ENCODE peak calls at places on chromosomes 12 and 14, in six cellular contexts. One of them, this sample, is unnamed.

GRCh38 chr12:570949-571794 is 92.1 kb downstream of the NINJ2 start:
- DNase-seq in astrocyte: peak; percentile 61
- DNase-seq in left lung: peak; percentile 83
- DNase-seq in CD8-positive, alpha-beta memory T cell: no peak
- DNase-seq in IMR-90: peak; percentile 80
- DNase-seq in breast epithelium: peak; percentile 82
- DNase-seq in this sample: no peak

GRCh38 chr14:22852940-22853767 is 16.8 kb downstream of the MMP14 start:
- DNase-seq in CD8-positive, alpha-beta memory T cell: peak; percentile 84
- DNase-seq in left lung: peak; percentile 96
- DNase-seq in breast epithelium: peak; percentile 87
- DNase-seq in astrocyte: peak; percentile 63
- DNase-seq in IMR-90: peak; percentile 83
- DNase-seq in this sample: peak; percentile 78

GRCh38 chr12:11648514-11649412 is 711 bp upstream of the ETV6 start:
- DNase-seq in IMR-90: peak; percentile 82
- DNase-seq in left lung: peak; percentile 91
- DNase-seq in CD8-positive, alpha-beta memory T cell: peak; percentile 71
- DNase-seq in breast epithelium: peak; percentile 66
- DNase-seq in astrocyte: peak; percentile 83
- DNase-seq in this sample: peak; percentile 63

GRCh38 chr14:70700955-70701354 is 59.2 kb downstream of the TTC9 start:
- DNase-seq in IMR-90: no peak
- DNase-seq in breast epithelium: no peak
- DNase-seq in left lung: no peak
- DNase-seq in CD8-positive, alpha-beta memory T cell: no peak
- DNase-seq in astrocyte: no peak
- DNase-seq in this sample: no peak

GRCh38 chr12:86411710-86412109 is 155.5 kb upstream of the MGAT4C start:
- DNase-seq in left lung: no peak
- DNase-seq in astrocyte: no peak
- DNase-seq in IMR-90: no peak
- DNase-seq in CD8-positive, alpha-beta memory T cell: no peak
- DNase-seq in breast epithelium: no peak
- DNase-seq in this sample: no peak

GRCh38 chr14:98382662-98383061 is 889.3 kb downstream of the BCL11B start:
- DNase-seq in left lung: no peak
- DNase-seq in CD8-positive, alpha-beta memory T cell: no peak
- DNase-seq in IMR-90: no peak
- DNase-seq in breast epithelium: no peak
- DNase-seq in astrocyte: no peak
- DNase-seq in this sample: no peak

GRCh38 chr12:96078281-96078761 is 42.9 kb upstream of the LTA4H start:
- DNase-seq in left lung: no peak
- DNase-seq in breast epithelium: peak; percentile 58
- DNase-seq in IMR-90: peak; percentile 15
- DNase-seq in astrocyte: peak; percentile 19
- DNase-seq in CD8-positive, alpha-beta memory T cell: no peak
- DNase-seq in this sample: no peak

GRCh38 chr12:16345105-16345504 is 2.3 kb upstream of the MGST1 start:
- DNase-seq in left lung: no peak
- DNase-seq in astrocyte: no peak
- DNase-seq in CD8-positive, alpha-beta memory T cell: no peak
- DNase-seq in IMR-90: no peak
- DNase-seq in breast epithelium: no peak
- DNase-seq in this sample: no peak

GRCh38 chr14:92928258-92928629 is 5.3 kb downstream of the CHGA start:
- DNase-seq in astrocyte: no peak
- DNase-seq in IMR-90: no peak
- DNase-seq in breast epithelium: no peak
- DNase-seq in left lung: no peak
- DNase-seq in CD8-positive, alpha-beta memory T cell: no peak
- DNase-seq in this sample: no peak

GRCh38 chr14:22875748-22876319 is 4.3 kb downstream of the LRP10 start:
- DNase-seq in left lung: no peak
- DNase-seq in breast epithelium: no peak
- DNase-seq in astrocyte: no peak
- DNase-seq in CD8-positive, alpha-beta memory T cell: no peak
- DNase-seq in IMR-90: no peak
- DNase-seq in this sample: no peak

GRCh38 chr14:39266589-39266870 is 32.8 kb downstream of the MIA2 start:
- DNase-seq in breast epithelium: peak; percentile 73
- DNase-seq in astrocyte: no peak
- DNase-seq in IMR-90: peak; percentile 34
- DNase-seq in CD8-positive, alpha-beta memory T cell: no peak
- DNase-seq in left lung: no peak
- DNase-seq in this sample: no peak

GRCh38 chr12:55934773-55935172 is 3.8 kb downstream of the DGKA start:
- DNase-seq in breast epithelium: no peak
- DNase-seq in IMR-90: no peak
- DNase-seq in CD8-positive, alpha-beta memory T cell: no peak
- DNase-seq in astrocyte: no peak
- DNase-seq in left lung: no peak
- DNase-seq in this sample: no peak

GRCh38 chr12:107492393-107493134 is 193.0 kb upstream of the PWP1 start:
- DNase-seq in CD8-positive, alpha-beta memory T cell: no peak
- DNase-seq in breast epithelium: no peak
- DNase-seq in IMR-90: no peak
- DNase-seq in left lung: no peak
- DNase-seq in astrocyte: no peak
- DNase-seq in this sample: no peak

GRCh38 chr12:127559349-127560040 is 707.5 kb upstream of the TMEM132C start:
- DNase-seq in CD8-positive, alpha-beta memory T cell: peak; percentile 19
- DNase-seq in left lung: no peak
- DNase-seq in breast epithelium: no peak
- DNase-seq in astrocyte: peak; percentile 99
- DNase-seq in IMR-90: peak; percentile 94
- DNase-seq in this sample: peak; percentile 9

GRCh38 chr14:39175445-39176262 is 600 bp downstream of the PNN start:
- DNase-seq in breast epithelium: peak; percentile 56
- DNase-seq in IMR-90: peak; percentile 21
- DNase-seq in astrocyte: peak; percentile 23
- DNase-seq in CD8-positive, alpha-beta memory T cell: peak; percentile 27
- DNase-seq in left lung: peak; percentile 87
- DNase-seq in this sample: peak; percentile 21

GRCh38 chr12:124599074-124599999 is 31.9 kb upstream of the NCOR2 start:
- DNase-seq in breast epithelium: no peak
- DNase-seq in CD8-positive, alpha-beta memory T cell: no peak
- DNase-seq in left lung: no peak
- DNase-seq in astrocyte: peak; percentile 79
- DNase-seq in IMR-90: peak; percentile 45
- DNase-seq in this sample: no peak

GRCh38 chr12:104622942-104623341 is 166.2 kb downstream of the CHST11 start:
- DNase-seq in CD8-positive, alpha-beta memory T cell: no peak
- DNase-seq in IMR-90: no peak
- DNase-seq in breast epithelium: no peak
- DNase-seq in astrocyte: no peak
- DNase-seq in left lung: no peak
- DNase-seq in this sample: no peak

GRCh38 chr12:15208871-15209656 is 12.2 kb downstream of the RERG start:
- DNase-seq in left lung: no peak
- DNase-seq in CD8-positive, alpha-beta memory T cell: no peak
- DNase-seq in astrocyte: peak; percentile 59
- DNase-seq in breast epithelium: no peak
- DNase-seq in IMR-90: no peak
- DNase-seq in this sample: no peak

GRCh38 chr14:92039073-92039719 is 663 bp downstream of the TRIP11 start:
- DNase-seq in IMR-90: peak; percentile 70
- DNase-seq in breast epithelium: no peak
- DNase-seq in left lung: peak; percentile 81
- DNase-seq in astrocyte: peak; percentile 86
- DNase-seq in CD8-positive, alpha-beta memory T cell: peak; percentile 2
- DNase-seq in this sample: no peak

GRCh38 chr14:75495399-75495798 is 26.9 kb upstream of the BATF start:
- DNase-seq in astrocyte: no peak
- DNase-seq in IMR-90: no peak
- DNase-seq in CD8-positive, alpha-beta memory T cell: no peak
- DNase-seq in breast epithelium: no peak
- DNase-seq in left lung: no peak
- DNase-seq in this sample: no peak

GRCh38 chr14:36181417-36181816 is 4.9 kb upstream of the PTCSC3 start:
- DNase-seq in left lung: no peak
- DNase-seq in astrocyte: no peak
- DNase-seq in breast epithelium: no peak
- DNase-seq in IMR-90: no peak
- DNase-seq in CD8-positive, alpha-beta memory T cell: no peak
- DNase-seq in this sample: no peak

GRCh38 chr12:47741340-47741703 is 16.0 kb upstream of the ENDOU start:
- DNase-seq in left lung: no peak
- DNase-seq in IMR-90: no peak
- DNase-seq in astrocyte: no peak
- DNase-seq in CD8-positive, alpha-beta memory T cell: peak; percentile 61
- DNase-seq in breast epithelium: no peak
- DNase-seq in this sample: peak; percentile 68

GRCh38 chr12:54378791-54379400 is 5.6 kb downstream of the ZNF385A start:
- DNase-seq in IMR-90: no peak
- DNase-seq in astrocyte: no peak
- DNase-seq in breast epithelium: no peak
- DNase-seq in left lung: peak; percentile 89
- DNase-seq in CD8-positive, alpha-beta memory T cell: peak; percentile 16
- DNase-seq in this sample: no peak

GRCh38 chr12:99232324-99232723 is 415.2 kb upstream of the GARIN6 start:
- DNase-seq in astrocyte: no peak
- DNase-seq in CD8-positive, alpha-beta memory T cell: no peak
- DNase-seq in left lung: no peak
- DNase-seq in IMR-90: no peak
- DNase-seq in breast epithelium: no peak
- DNase-seq in this sample: no peak

GRCh38 chr14:34252227-34252626 is 209.8 kb downstream of the SPTSSA start:
- DNase-seq in astrocyte: peak; percentile 15
- DNase-seq in left lung: no peak
- DNase-seq in IMR-90: no peak
- DNase-seq in CD8-positive, alpha-beta memory T cell: no peak
- DNase-seq in breast epithelium: no peak
- DNase-seq in this sample: no peak

GRCh38 chr12:124646385-124647230 is 79.2 kb upstream of the NCOR2 start:
- DNase-seq in astrocyte: no peak
- DNase-seq in IMR-90: no peak
- DNase-seq in CD8-positive, alpha-beta memory T cell: no peak
- DNase-seq in left lung: peak; percentile 85
- DNase-seq in breast epithelium: no peak
- DNase-seq in this sample: no peak

GRCh38 chr12:56081393-56082347 is 1.7 kb downstream of the ERBB3 start:
- DNase-seq in left lung: no peak
- DNase-seq in IMR-90: no peak
- DNase-seq in astrocyte: no peak
- DNase-seq in breast epithelium: no peak
- DNase-seq in CD8-positive, alpha-beta memory T cell: no peak
- DNase-seq in this sample: no peak

GRCh38 chr14:50758945-50759344 is 72.0 kb downstream of the NIN start:
- DNase-seq in left lung: no peak
- DNase-seq in astrocyte: no peak
- DNase-seq in breast epithelium: no peak
- DNase-seq in CD8-positive, alpha-beta memory T cell: no peak
- DNase-seq in IMR-90: no peak
- DNase-seq in this sample: no peak

DNA sequence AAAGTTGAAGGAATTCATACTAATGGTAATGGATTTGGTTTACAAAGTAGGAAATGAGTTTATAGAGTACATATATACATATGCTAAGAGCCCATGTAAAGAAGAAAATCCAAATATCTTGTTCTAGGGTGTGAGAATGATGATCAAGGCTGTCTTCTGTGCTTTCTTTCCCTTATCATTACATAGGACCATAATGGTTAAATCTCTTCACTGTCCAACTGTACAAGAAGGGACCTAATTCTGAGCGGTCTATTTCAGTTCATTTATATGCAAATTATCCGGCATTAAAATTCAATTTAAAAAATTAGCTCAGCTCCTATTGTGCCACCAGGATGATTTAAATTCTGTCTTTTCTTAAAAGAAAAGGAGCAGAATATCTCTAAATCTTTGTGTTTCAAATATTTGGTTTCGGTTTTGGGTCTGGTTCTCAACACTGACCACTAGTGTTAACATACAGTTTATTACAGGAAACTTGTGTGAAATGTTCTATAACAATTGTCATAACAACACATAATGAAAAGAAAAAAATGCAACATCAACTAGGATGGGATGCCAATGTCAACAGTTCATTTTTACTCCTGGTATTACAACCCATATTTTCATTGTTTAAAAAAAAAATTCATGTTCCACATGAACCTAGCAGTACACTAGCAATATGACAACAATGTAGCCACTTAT is 16.8 kb downstream of the OR4K1 start:
- DNase-seq in breast epithelium: no peak
- DNase-seq in IMR-90: no peak
- DNase-seq in astrocyte: no peak
- DNase-seq in left lung: no peak
- DNase-seq in CD8-positive, alpha-beta memory T cell: no peak
- DNase-seq in this sample: no peak
- H3K4me3 ChIP-seq in breast epithelium: no peak overlapping the region
- H3K4me3 ChIP-seq in IMR-90: no peak overlapping the region
- H3K4me3 ChIP-seq in astrocyte: no peak overlapping the region
- H3K4me3 ChIP-seq in left lung: no peak overlapping the region
- H3K4me3 ChIP-seq in CD8-positive, alpha-beta memory T cell: no peak overlapping the region
- H3K4me3 ChIP-seq in this sample: no peak overlapping the region

DNA sequence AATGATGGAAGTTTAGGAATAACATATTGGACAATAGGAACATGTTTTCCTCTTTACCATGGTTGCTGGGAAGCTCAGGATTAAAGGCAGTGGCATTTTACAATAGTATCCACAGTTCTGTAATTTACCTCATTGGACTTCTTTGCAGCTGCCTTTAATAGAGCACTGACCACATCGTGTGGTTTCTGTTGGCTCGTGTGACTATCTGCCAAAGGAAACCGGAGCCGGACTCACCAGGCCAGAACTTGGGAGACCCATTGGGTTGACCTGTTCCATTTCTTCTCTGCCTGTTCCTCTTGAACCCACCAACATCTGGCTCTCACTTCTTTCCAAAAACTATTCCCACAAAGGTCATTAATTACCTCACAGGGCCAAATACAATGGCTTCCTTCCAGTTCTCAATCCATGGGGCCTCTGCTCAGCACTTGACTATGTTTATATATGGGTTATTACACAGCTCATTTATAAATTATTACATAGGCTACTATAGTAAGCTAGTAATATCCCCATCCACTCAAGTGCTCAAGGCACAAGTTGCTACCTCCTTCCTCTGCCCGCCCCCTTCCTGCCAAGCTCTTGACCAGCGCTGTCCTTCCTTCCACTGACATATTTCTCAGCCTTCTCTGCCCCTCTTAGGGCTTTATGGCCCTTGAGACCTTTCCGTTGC is 121.5 kb upstream of the VASH1 start:
- DNase-seq in left lung: no peak
- DNase-seq in astrocyte: no peak
- DNase-seq in IMR-90: no peak
- DNase-seq in breast epithelium: no peak
- DNase-seq in CD8-positive, alpha-beta memory T cell: no peak
- DNase-seq in this sample: no peak
- H3K27ac ChIP-seq in left lung: no peak overlapping the region
- H3K27ac ChIP-seq in astrocyte: no peak overlapping the region
- H3K27ac ChIP-seq in IMR-90: no peak overlapping the region
- H3K27ac ChIP-seq in breast epithelium: no peak overlapping the region
- H3K27ac ChIP-seq in CD8-positive, alpha-beta memory T cell: no peak overlapping the region
- H3K27ac ChIP-seq in this sample: no peak overlapping the region

GRCh38 chr12:89863332-89863938 is 154.8 kb upstream of the ATP2B1 start:
- DNase-seq in IMR-90: no peak
- DNase-seq in CD8-positive, alpha-beta memory T cell: peak; percentile 42
- DNase-seq in astrocyte: no peak
- DNase-seq in left lung: no peak
- DNase-seq in breast epithelium: no peak
- DNase-seq in this sample: peak; percentile 33
- H3K4me3 ChIP-seq in IMR-90: no peak overlapping the region
- H3K4me3 ChIP-seq in CD8-positive, alpha-beta memory T cell: peak overlapping the region; percentile 38
- H3K4me3 ChIP-seq in astrocyte: no peak overlapping the region
- H3K4me3 ChIP-seq in left lung: no peak overlapping the region
- H3K4me3 ChIP-seq in breast epithelium: peak overlapping the region; percentile 9
- H3K4me3 ChIP-seq in this sample: peak overlapping the region; percentile 30

GRCh38 chr14:90757452-90757851 is 58.8 kb downstream of the TTC7B start:
- DNase-seq in IMR-90: no peak
- DNase-seq in left lung: no peak
- DNase-seq in CD8-positive, alpha-beta memory T cell: no peak
- DNase-seq in astrocyte: no peak
- DNase-seq in breast epithelium: no peak
- DNase-seq in this sample: no peak
- H3K27ac ChIP-seq in IMR-90: no peak overlapping the region
- H3K27ac ChIP-seq in left lung: no peak overlapping the region
- H3K27ac ChIP-seq in CD8-positive, alpha-beta memory T cell: no peak overlapping the region
- H3K27ac ChIP-seq in astrocyte: no peak overlapping the region
- H3K27ac ChIP-seq in breast epithelium: no peak overlapping the region
- H3K27ac ChIP-seq in this sample: peak overlapping the region; percentile 49